ENCODE peak calls at places on chromosomes 6 and 20, in five cellular contexts. A is stomach, O is left lung, Y is transverse colon, S is uterus. E is an unnamed sample.

GRCh38 chr6:138278326-138278725 is 60.0 kb upstream of the PBOV1 start:
- DNase-seq in S (no peak), Y (no peak), O (peak), A (no peak), E (no peak)

GRCh38 chr6:146355521-146356100 is 188.0 kb upstream of the RAB32 start:
- DNase-seq in S (no peak), O (no peak), A (no peak), Y (no peak), E (no peak)

GRCh38 chr6:155224031-155224451 is 39.8 kb upstream of the CLDN20 start:
- DNase-seq in O (no peak), Y (no peak), S (no peak), A (no peak), E (no peak)

GRCh38 chr20:44110816-44111568 is 76.0 kb downstream of the JPH2 start:
- DNase-seq in S (no peak), A (no peak), Y (no peak), O (no peak), E (no peak)

GRCh38 chr20:48686238-48687096 is 141.3 kb downstream of the PREX1 start:
- DNase-seq in O (no peak), A (peak), Y (no peak), S (peak), E (no peak)

GRCh38 chr6:90390379-90390778 is 93.7 kb upstream of the BACH2 start:
- DNase-seq in A (no peak), S (no peak), O (no peak), Y (no peak), E (no peak)

GRCh38 chr6:28585335-28585734 is 59.7 kb downstream of the GPX5 start:
- DNase-seq in O (no peak), S (no peak), Y (no peak), A (no peak), E (no peak)

GRCh38 chr6:170147056-170147787 is 143.7 kb downstream of the DLL1 start:
- DNase-seq in A (no peak), O (peak), S (no peak), Y (no peak), E (no peak)

GRCh38 chr20:3758566-3758965 is 9.0 kb downstream of the ADISSP start:
- DNase-seq in A (no peak), S (no peak), O (no peak), Y (no peak), E (no peak)

GRCh38 chr6:35370799-35371493 is 28.6 kb downstream of the PPARD start:
- DNase-seq in O (no peak), A (no peak), Y (no peak), S (no peak), E (no peak)

GRCh38 chr20:3471397-3472021 is 691 bp downstream of the ATRN start:
- DNase-seq in S (no peak), Y (no peak), A (no peak), O (no peak), E (no peak)

GRCh38 chr6:150492507-150492906 is 107.2 kb upstream of the PLEKHG1 start:
- DNase-seq in S (no peak), O (no peak), Y (no peak), A (no peak), E (no peak)

GRCh38 chr20:17688965-17689364 is 6.9 kb upstream of the RRBP1 start:
- DNase-seq in A (peak), S (no peak), O (no peak), Y (no peak), E (no peak)

GRCh38 chr6:111681856-111682255 is 76.2 kb upstream of the TRAF3IP2 start:
- DNase-seq in O (no peak), Y (no peak), S (no peak), A (no peak), E (no peak)

GRCh38 chr6:84776392-84776791 is 12.0 kb upstream of the TBX18 start:
- DNase-seq in S (no peak), A (no peak), O (no peak), Y (no peak), E (no peak)

GRCh38 chr20:63186528-63187316 is 29.2 kb downstream of the YTHDF1 start:
- DNase-seq in A (peak), O (peak), S (no peak), Y (no peak), E (no peak)

GRCh38 chr6:144710207-144710606 is 425.1 kb downstream of the UTRN start:
- DNase-seq in A (no peak), Y (no peak), O (no peak), S (no peak), E (no peak)

GRCh38 chr6:14380421-14380820 is 262.8 kb downstream of the CD83 start:
- DNase-seq in O (no peak), Y (no peak), S (no peak), A (no peak), E (no peak)

GRCh38 chr6:34181903-34182302 is 36.0 kb upstream of the GRM4 start:
- DNase-seq in O (no peak), A (peak), Y (no peak), S (no peak), E (no peak)

GRCh38 chr6:113856011-113856551 is 1.1 kb upstream of the MARCKS start:
- DNase-seq in Y (peak), S (no peak), O (no peak), A (peak), E (no peak)

GRCh38 chr6:106631356-106631755 is 2.0 kb downstream of the QRSL1 start:
- DNase-seq in O (no peak), A (no peak), S (no peak), Y (no peak), E (no peak)

GRCh38 chr6:141202641-141203040 is 930.1 kb upstream of the GJE1 start:
- DNase-seq in A (no peak), S (no peak), Y (no peak), O (no peak), E (no peak)

GRCh38 chr6:148972481-148972880 is 225.7 kb downstream of the UST start:
- DNase-seq in O (peak), A (peak), Y (peak), S (no peak), E (peak)

GRCh38 chr6:36130672-36131516 is 581 bp downstream of the MAPK13 start:
- DNase-seq in O (peak), S (no peak), Y (peak), A (peak), E (peak)

GRCh38 chr6:149190228-149190831 is 127.2 kb upstream of the TAB2 start:
- DNase-seq in S (no peak), A (peak), Y (peak), O (peak), E (no peak)

GRCh38 chr6:37131104-37131959 is 38.6 kb upstream of the PIM1 start:
- DNase-seq in O (no peak), S (peak), Y (peak), A (peak), E (no peak)

GRCh38 chr20:9626357-9626756 is 112.0 kb downstream of the LAMP5 start:
- DNase-seq in Y (no peak), A (no peak), S (no peak), O (no peak), E (no peak)

GRCh38 chr20:63441777-63442493 is 30.5 kb downstream of the KCNQ2 start:
- DNase-seq in O (no peak), Y (peak), A (peak), S (no peak), E (no peak)

GRCh38 chr6:6969761-6970223 is 138.0 kb upstream of the RREB1 start:
- DNase-seq in A (peak), S (no peak), O (no peak), Y (peak), E (peak)

GRCh38 chr6:69796627-69797390 is at the start of gene LMBRD1:
- DNase-seq in S (peak), Y (peak), A (peak), O (peak), E (peak)

GRCh38 chr6:158225767-158226166 is 57.6 kb downstream of the GTF2H5 start:
- DNase-seq in Y (no peak), S (no peak), O (no peak), A (no peak), E (no peak)

GRCh38 chr6:150323205-150323604 is 45.6 kb upstream of the IYD start:
- DNase-seq in Y (no peak), S (no peak), O (no peak), A (no peak), E (no peak)

GRCh38 chr6:107736713-107737396 is 87.3 kb downstream of the SCML4 start:
- DNase-seq in Y (no peak), S (no peak), O (no peak), A (no peak), E (no peak)

GRCh38 chr6:123380257-123380656 is 256.5 kb downstream of the TRDN start:
- DNase-seq in Y (no peak), A (no peak), O (no peak), S (no peak), E (no peak)

GRCh38 chr6:82589509-82590206 is 226.0 kb downstream of the TPBG start:
- DNase-seq in O (no peak), Y (no peak), A (no peak), S (no peak), E (no peak)

GRCh38 chr20:1184638-1185315 is at the start of gene TMEM74B:
- DNase-seq in O (peak), A (no peak), S (no peak), Y (no peak), E (no peak)

GRCh38 chr20:33522256-33522820 is 32.4 kb downstream of the CBFA2T2 start:
- DNase-seq in S (no peak), A (no peak), Y (no peak), O (no peak), E (no peak)

GRCh38 chr6:10485406-10485805 is 35.7 kb upstream of the GCNT2 start:
- DNase-seq in S (no peak), Y (no peak), A (no peak), O (no peak), E (no peak)

GRCh38 chr20:32537657-32538525 is 47.2 kb downstream of the NOL4L start:
- DNase-seq in S (no peak), Y (no peak), O (peak), A (no peak), E (no peak)

GRCh38 chr20:40868568-40869223 is 159.9 kb upstream of the TOP1 start:
- DNase-seq in Y (no peak), O (no peak), S (peak), A (no peak), E (no peak)

E was measured in lower leg skin.